ENCODE peak calls at places on chromosomes 16 and 17, in ten cellular contexts. One of them, this sample, is unnamed.

GRCh38 chr17:17169396-17169795 is 36.7 kb downstream of the PLD6 start:
- DNase-seq in mammary epithelial cell: no peak
- DNase-seq in right lobe of liver: peak
- DNase-seq in memory B cell: no peak
- DNase-seq in stimulated activated CD4-positive, alpha-beta T cell treated with anti-CD3 and anti-CD28 coated beads, Interleukin-12 subunit alpha, Interleukin-12 subunit beta, amount 100 ng/mL, for 24 hours: no peak
- DNase-seq in stimulated activated CD8-positive, alpha-beta memory T cell treated with anti-CD3 and anti-CD28 coated beads, Interleukin-2, amount 100 ng/mL, for 48 hours: no peak
- DNase-seq in LNCaP clone FGC: no peak
- DNase-seq in iPS-NIHi11: no peak
- DNase-seq in B cell: no peak
- DNase-seq in T-helper 17 cell: no peak
- DNase-seq in this sample: no peak

GRCh38 chr16:85094812-85095211 is 17.5 kb downstream of the CIBAR2 start:
- DNase-seq in mammary epithelial cell: no peak
- DNase-seq in right lobe of liver: no peak
- DNase-seq in memory B cell: no peak
- DNase-seq in stimulated activated CD4-positive, alpha-beta T cell treated with anti-CD3 and anti-CD28 coated beads, Interleukin-12 subunit alpha, Interleukin-12 subunit beta, amount 100 ng/mL, for 24 hours: no peak
- DNase-seq in stimulated activated CD8-positive, alpha-beta memory T cell treated with anti-CD3 and anti-CD28 coated beads, Interleukin-2, amount 100 ng/mL, for 48 hours: no peak
- DNase-seq in LNCaP clone FGC: no peak
- DNase-seq in iPS-NIHi11: no peak
- DNase-seq in B cell: no peak
- DNase-seq in T-helper 17 cell: no peak
- DNase-seq in this sample: no peak

GRCh38 chr16:49661465-49662187 is 194.3 kb downstream of the ZNF423 start:
- DNase-seq in mammary epithelial cell: no peak
- DNase-seq in right lobe of liver: no peak
- DNase-seq in memory B cell: no peak
- DNase-seq in stimulated activated CD4-positive, alpha-beta T cell treated with anti-CD3 and anti-CD28 coated beads, Interleukin-12 subunit alpha, Interleukin-12 subunit beta, amount 100 ng/mL, for 24 hours: no peak
- DNase-seq in stimulated activated CD8-positive, alpha-beta memory T cell treated with anti-CD3 and anti-CD28 coated beads, Interleukin-2, amount 100 ng/mL, for 48 hours: no peak
- DNase-seq in LNCaP clone FGC: no peak
- DNase-seq in iPS-NIHi11: no peak
- DNase-seq in B cell: no peak
- DNase-seq in T-helper 17 cell: no peak
- DNase-seq in this sample: no peak

GRCh38 chr16:70433456-70434103 is 5.3 kb downstream of the ST3GAL2 start:
- DNase-seq in mammary epithelial cell: no peak
- DNase-seq in right lobe of liver: no peak
- DNase-seq in memory B cell: no peak
- DNase-seq in stimulated activated CD4-positive, alpha-beta T cell treated with anti-CD3 and anti-CD28 coated beads, Interleukin-12 subunit alpha, Interleukin-12 subunit beta, amount 100 ng/mL, for 24 hours: no peak
- DNase-seq in stimulated activated CD8-positive, alpha-beta memory T cell treated with anti-CD3 and anti-CD28 coated beads, Interleukin-2, amount 100 ng/mL, for 48 hours: no peak
- DNase-seq in LNCaP clone FGC: no peak
- DNase-seq in iPS-NIHi11: no peak
- DNase-seq in B cell: no peak
- DNase-seq in T-helper 17 cell: no peak
- DNase-seq in this sample: no peak

GRCh38 chr17:18953231-18953728 is 1.3 kb downstream of the SLC5A10 start:
- DNase-seq in mammary epithelial cell: no peak
- DNase-seq in right lobe of liver: no peak
- DNase-seq in memory B cell: no peak
- DNase-seq in stimulated activated CD4-positive, alpha-beta T cell treated with anti-CD3 and anti-CD28 coated beads, Interleukin-12 subunit alpha, Interleukin-12 subunit beta, amount 100 ng/mL, for 24 hours: no peak
- DNase-seq in stimulated activated CD8-positive, alpha-beta memory T cell treated with anti-CD3 and anti-CD28 coated beads, Interleukin-2, amount 100 ng/mL, for 48 hours: no peak
- DNase-seq in LNCaP clone FGC: no peak
- DNase-seq in iPS-NIHi11: no peak
- DNase-seq in B cell: no peak
- DNase-seq in T-helper 17 cell: no peak
- DNase-seq in this sample: no peak

GRCh38 chr17:75776399-75777242 is 8.0 kb upstream of the UNK start:
- DNase-seq in mammary epithelial cell: no peak
- DNase-seq in right lobe of liver: no peak
- DNase-seq in memory B cell: no peak
- DNase-seq in stimulated activated CD4-positive, alpha-beta T cell treated with anti-CD3 and anti-CD28 coated beads, Interleukin-12 subunit alpha, Interleukin-12 subunit beta, amount 100 ng/mL, for 24 hours: no peak
- DNase-seq in stimulated activated CD8-positive, alpha-beta memory T cell treated with anti-CD3 and anti-CD28 coated beads, Interleukin-2, amount 100 ng/mL, for 48 hours: no peak
- DNase-seq in LNCaP clone FGC: no peak
- DNase-seq in iPS-NIHi11: no peak
- DNase-seq in B cell: peak
- DNase-seq in T-helper 17 cell: no peak
- DNase-seq in this sample: no peak

GRCh38 chr17:73043686-73044581 is 48.6 kb downstream of the SLC39A11 start:
- DNase-seq in mammary epithelial cell: peak
- DNase-seq in right lobe of liver: no peak
- DNase-seq in memory B cell: no peak
- DNase-seq in stimulated activated CD4-positive, alpha-beta T cell treated with anti-CD3 and anti-CD28 coated beads, Interleukin-12 subunit alpha, Interleukin-12 subunit beta, amount 100 ng/mL, for 24 hours: no peak
- DNase-seq in stimulated activated CD8-positive, alpha-beta memory T cell treated with anti-CD3 and anti-CD28 coated beads, Interleukin-2, amount 100 ng/mL, for 48 hours: no peak
- DNase-seq in LNCaP clone FGC: no peak
- DNase-seq in iPS-NIHi11: no peak
- DNase-seq in B cell: no peak
- DNase-seq in T-helper 17 cell: no peak
- DNase-seq in this sample: no peak

GRCh38 chr17:62782730-62783260 is 25.3 kb downstream of the MARCHF10 start:
- DNase-seq in mammary epithelial cell: no peak
- DNase-seq in right lobe of liver: no peak
- DNase-seq in memory B cell: no peak
- DNase-seq in stimulated activated CD4-positive, alpha-beta T cell treated with anti-CD3 and anti-CD28 coated beads, Interleukin-12 subunit alpha, Interleukin-12 subunit beta, amount 100 ng/mL, for 24 hours: no peak
- DNase-seq in stimulated activated CD8-positive, alpha-beta memory T cell treated with anti-CD3 and anti-CD28 coated beads, Interleukin-2, amount 100 ng/mL, for 48 hours: no peak
- DNase-seq in LNCaP clone FGC: no peak
- DNase-seq in iPS-NIHi11: no peak
- DNase-seq in B cell: no peak
- DNase-seq in T-helper 17 cell: no peak
- DNase-seq in this sample: no peak

GRCh38 chr16:31038993-31039392 is 5.6 kb downstream of the STX4 start:
- DNase-seq in mammary epithelial cell: no peak
- DNase-seq in right lobe of liver: no peak
- DNase-seq in memory B cell: no peak
- DNase-seq in stimulated activated CD4-positive, alpha-beta T cell treated with anti-CD3 and anti-CD28 coated beads, Interleukin-12 subunit alpha, Interleukin-12 subunit beta, amount 100 ng/mL, for 24 hours: no peak
- DNase-seq in stimulated activated CD8-positive, alpha-beta memory T cell treated with anti-CD3 and anti-CD28 coated beads, Interleukin-2, amount 100 ng/mL, for 48 hours: no peak
- DNase-seq in LNCaP clone FGC: no peak
- DNase-seq in iPS-NIHi11: no peak
- DNase-seq in B cell: no peak
- DNase-seq in T-helper 17 cell: no peak
- DNase-seq in this sample: no peak

GRCh38 chr16:11386054-11386680 is 40.9 kb downstream of the RMI2 start:
- DNase-seq in mammary epithelial cell: no peak
- DNase-seq in right lobe of liver: peak
- DNase-seq in memory B cell: no peak
- DNase-seq in stimulated activated CD4-positive, alpha-beta T cell treated with anti-CD3 and anti-CD28 coated beads, Interleukin-12 subunit alpha, Interleukin-12 subunit beta, amount 100 ng/mL, for 24 hours: no peak
- DNase-seq in stimulated activated CD8-positive, alpha-beta memory T cell treated with anti-CD3 and anti-CD28 coated beads, Interleukin-2, amount 100 ng/mL, for 48 hours: no peak
- DNase-seq in LNCaP clone FGC: no peak
- DNase-seq in iPS-NIHi11: no peak
- DNase-seq in B cell: no peak
- DNase-seq in T-helper 17 cell: no peak
- DNase-seq in this sample: no peak

GRCh38 chr17:8353736-8354135 is 14.1 kb downstream of the ODF4 start:
- DNase-seq in mammary epithelial cell: no peak
- DNase-seq in right lobe of liver: no peak
- DNase-seq in memory B cell: no peak
- DNase-seq in stimulated activated CD4-positive, alpha-beta T cell treated with anti-CD3 and anti-CD28 coated beads, Interleukin-12 subunit alpha, Interleukin-12 subunit beta, amount 100 ng/mL, for 24 hours: no peak
- DNase-seq in stimulated activated CD8-positive, alpha-beta memory T cell treated with anti-CD3 and anti-CD28 coated beads, Interleukin-2, amount 100 ng/mL, for 48 hours: no peak
- DNase-seq in LNCaP clone FGC: no peak
- DNase-seq in iPS-NIHi11: no peak
- DNase-seq in B cell: no peak
- DNase-seq in T-helper 17 cell: no peak
- DNase-seq in this sample: no peak

GRCh38 chr17:16593356-16594102 is 24.5 kb upstream of the ZNF287 start:
- DNase-seq in mammary epithelial cell: peak
- DNase-seq in right lobe of liver: no peak
- DNase-seq in memory B cell: no peak
- DNase-seq in stimulated activated CD4-positive, alpha-beta T cell treated with anti-CD3 and anti-CD28 coated beads, Interleukin-12 subunit alpha, Interleukin-12 subunit beta, amount 100 ng/mL, for 24 hours: no peak
- DNase-seq in stimulated activated CD8-positive, alpha-beta memory T cell treated with anti-CD3 and anti-CD28 coated beads, Interleukin-2, amount 100 ng/mL, for 48 hours: no peak
- DNase-seq in LNCaP clone FGC: no peak
- DNase-seq in iPS-NIHi11: no peak
- DNase-seq in B cell: no peak
- DNase-seq in T-helper 17 cell: no peak
- DNase-seq in this sample: no peak

GRCh38 chr17:60311936-60312335 is 80.0 kb downstream of the USP32 start:
- DNase-seq in mammary epithelial cell: no peak
- DNase-seq in right lobe of liver: no peak
- DNase-seq in memory B cell: no peak
- DNase-seq in stimulated activated CD4-positive, alpha-beta T cell treated with anti-CD3 and anti-CD28 coated beads, Interleukin-12 subunit alpha, Interleukin-12 subunit beta, amount 100 ng/mL, for 24 hours: no peak
- DNase-seq in stimulated activated CD8-positive, alpha-beta memory T cell treated with anti-CD3 and anti-CD28 coated beads, Interleukin-2, amount 100 ng/mL, for 48 hours: no peak
- DNase-seq in LNCaP clone FGC: no peak
- DNase-seq in iPS-NIHi11: no peak
- DNase-seq in B cell: no peak
- DNase-seq in T-helper 17 cell: no peak
- DNase-seq in this sample: peak

GRCh38 chr16:52069866-52070265 is 477.1 kb downstream of the TOX3 start:
- DNase-seq in mammary epithelial cell: peak
- DNase-seq in right lobe of liver: no peak
- DNase-seq in memory B cell: no peak
- DNase-seq in stimulated activated CD4-positive, alpha-beta T cell treated with anti-CD3 and anti-CD28 coated beads, Interleukin-12 subunit alpha, Interleukin-12 subunit beta, amount 100 ng/mL, for 24 hours: no peak
- DNase-seq in stimulated activated CD8-positive, alpha-beta memory T cell treated with anti-CD3 and anti-CD28 coated beads, Interleukin-2, amount 100 ng/mL, for 48 hours: no peak
- DNase-seq in LNCaP clone FGC: peak
- DNase-seq in iPS-NIHi11: peak
- DNase-seq in B cell: no peak
- DNase-seq in T-helper 17 cell: no peak
- DNase-seq in this sample: no peak

GRCh38 chr17:74858672-74859438 is 830 bp downstream of the GRIN2C start:
- DNase-seq in mammary epithelial cell: no peak
- DNase-seq in right lobe of liver: no peak
- DNase-seq in memory B cell: no peak
- DNase-seq in stimulated activated CD4-positive, alpha-beta T cell treated with anti-CD3 and anti-CD28 coated beads, Interleukin-12 subunit alpha, Interleukin-12 subunit beta, amount 100 ng/mL, for 24 hours: no peak
- DNase-seq in stimulated activated CD8-positive, alpha-beta memory T cell treated with anti-CD3 and anti-CD28 coated beads, Interleukin-2, amount 100 ng/mL, for 48 hours: no peak
- DNase-seq in LNCaP clone FGC: no peak
- DNase-seq in iPS-NIHi11: no peak
- DNase-seq in B cell: no peak
- DNase-seq in T-helper 17 cell: no peak
- DNase-seq in this sample: no peak